ENCODE peak calls at places on chromosomes 6 and 20, in seven cellular contexts. B is activated gamma-delta T cell treated with Interleukin-2 at 50 U/mL for 16 hours; D is C1 segment of cervical spinal cord; Y is activated CD4-positive, alpha-beta T cell treated with anti-CD3 and anti-CD28 coated beads, Interleukin-2, amount 50 U/mL, for 1 hour; E is GM06990; S is endothelial cell; P is HTR-8/SVneo. J is an unnamed sample.

GRCh38 chr20:39800111-39800510 is 838.0 kb downstream of the DHX35 start:
- DNase-seq in D (no peak), B (no peak), S (no peak), Y (no peak), P (no peak), E (no peak), J (no peak)

GRCh38 chr6:67412035-67412434 is 1223.0 kb upstream of the ADGRB3 start:
- DNase-seq in Y (no peak), D (no peak), E (no peak), P (no peak), B (no peak), S (no peak), J (no peak)

GRCh38 chr6:33427585-33428218 is 7.8 kb downstream of the SYNGAP1 start:
- DNase-seq in D (no peak), E (no peak), B (peak; percentile 52), P (peak; percentile 65), Y (peak; percentile 58), S (peak; percentile 54), J (peak; percentile 54)

GRCh38 chr6:3456395-3456767 is 469 bp downstream of the SLC22A23 start:
- DNase-seq in S (no peak), B (no peak), E (no peak), P (no peak), Y (no peak), D (no peak), J (no peak)

GRCh38 chr6:126153661-126154060 is 167.3 kb downstream of the TRMT11 start:
- DNase-seq in S (no peak), E (no peak), D (no peak), B (no peak), P (no peak), Y (no peak), J (no peak)

GRCh38 chr6:10521104-10521808 is at the start of gene GCNT2:
- DNase-seq in D (no peak), E (peak; percentile 38), Y (no peak), P (peak; percentile 51), S (no peak), B (no peak), J (no peak)

GRCh38 chr6:85678000-85678601 is 35.4 kb upstream of the SYNCRIP start:
- DNase-seq in D (no peak), P (no peak), E (no peak), Y (no peak), S (no peak), B (no peak), J (no peak)

GRCh38 chr20:662289-663192 is 9.5 kb upstream of the SRXN1 start:
- DNase-seq in S (no peak), B (no peak), P (no peak), Y (no peak), E (no peak), D (no peak), J (no peak)

GRCh38 chr6:154865291-154865690 is 129.8 kb upstream of the TIAM2 start:
- DNase-seq in E (no peak), D (no peak), Y (no peak), P (no peak), B (no peak), S (no peak), J (no peak)

J was measured in activated T-helper 1 cell treated with Interleukin-2 at 50 U/mL for 16 hours.